ENCODE peak calls at places on chromosomes 13 and 19, in five cellular contexts. Q is stimulated activated CD8-positive, alpha-beta memory T cell treated with anti-CD3 and anti-CD28 coated beads, Interleukin-15, amount 100 ng/mL, for 4 hours; D is dorsolateral prefrontal cortex; N is astrocyte; P is T-helper 2 cell. Z is an unnamed sample.

GRCh38 chr13:32212420-32212819 is 102.7 kb downstream of the ZAR1L start:
- DNase-seq in D (no peak), N (peak), P (no peak), Q (no peak), Z (no peak)

GRCh38 chr19:7689165-7689564 is 8.5 kb downstream of the TRAPPC5 start:
- DNase-seq in D (no peak), N (no peak), P (no peak), Q (no peak), Z (no peak)

GRCh38 chr13:47708386-47708785 is 292.7 kb downstream of the SUCLA2 start:
- DNase-seq in P (peak), Q (no peak), N (peak), D (no peak), Z (no peak)

GRCh38 chr13:49304763-49305695 is 57.3 kb downstream of the CDADC1 start:
- DNase-seq in P (no peak), D (no peak), N (no peak), Q (no peak), Z (no peak)

GRCh38 chr13:38636106-38636505 is 50.8 kb upstream of the FREM2 start:
- DNase-seq in P (no peak), Q (no peak), D (no peak), N (no peak), Z (no peak)

GRCh38 chr19:35365303-35365702 is 5.6 kb upstream of the GPR42 start:
- DNase-seq in N (no peak), D (no peak), Q (no peak), P (no peak), Z (no peak)

GRCh38 chr13:80469841-80470378 is 129.0 kb upstream of the SPRY2 start:
- DNase-seq in P (no peak), N (peak), D (no peak), Q (no peak), Z (no peak)

GRCh38 chr19:45117167-45117594 is 24.2 kb downstream of the PPP1R37 start:
- DNase-seq in D (peak), P (peak), Q (peak), N (peak), Z (no peak)

GRCh38 chr19:28555317-28555716 is 657.6 kb downstream of the UQCRFS1 start:
- DNase-seq in P (no peak), D (no peak), Q (no peak), N (no peak), Z (no peak)